ENCODE peak calls at places on chromosomes 2 and 18, in four cellular contexts. E, V, C and L are unnamed samples.

GRCh38 chr2:200222837-200223236 is 83.7 kb upstream of the SPATS2L start:
- DNase-seq in V (no peak), C (no peak), E (no peak), L (no peak)

GRCh38 chr18:36366994-36367839 is 69.7 kb downstream of the FHOD3 start:
- DNase-seq in C (no peak), E (no peak), V (no peak), L (no peak)

GRCh38 chr2:149901231-149901859 is 313.8 kb upstream of the MMADHC start:
- DNase-seq in E (no peak), C (no peak), V (no peak), L (no peak)

GRCh38 chr2:187502467-187502866 is 51.8 kb downstream of the TFPI start:
- DNase-seq in E (peak), V (no peak), C (no peak), L (no peak)

GRCh38 chr18:43482600-43482999 is 205.3 kb upstream of the SYT4 start:
- DNase-seq in V (no peak), E (no peak), C (no peak), L (peak)

GRCh38 chr18:49212819-49213218 is 247.6 kb downstream of the DYM start:
- DNase-seq in V (no peak), E (no peak), C (no peak), L (no peak)

GRCh38 chr2:29920130-29920577 is 1.2 kb downstream of the ALK start:
- DNase-seq in V (peak), C (no peak), E (peak), L (peak)

GRCh38 chr2:111698089-111698488 is 185.9 kb downstream of the ANAPC1 start:
- DNase-seq in E (no peak), V (no peak), C (no peak), L (no peak)

GRCh38 chr2:51526766-51527165 is 494.8 kb upstream of the NRXN1 start:
- DNase-seq in C (no peak), E (no peak), V (no peak), L (no peak)

GRCh38 chr2:185291035-185291647 is 447.5 kb upstream of the FSIP2 start:
- DNase-seq in C (peak), E (peak), V (no peak), L (peak)

GRCh38 chr2:96437512-96437911 is 67.6 kb downstream of the NEURL3 start:
- DNase-seq in C (no peak), E (no peak), V (no peak), L (no peak)

GRCh38 chr2:47651296-47651695 is 131.6 kb upstream of the MSH6 start:
- DNase-seq in V (no peak), E (no peak), C (no peak), L (no peak)

GRCh38 chr2:129903586-129904425 is 75.7 kb upstream of the RAB6C start:
- DNase-seq in V (no peak), C (no peak), E (peak), L (peak)

GRCh38 chr2:8027387-8027786 is 654.5 kb upstream of the ID2 start:
- DNase-seq in E (no peak), C (no peak), V (no peak), L (no peak)

GRCh38 chr2:26757873-26758789 is 6.0 kb upstream of the SLC35F6 start:
- DNase-seq in E (peak), V (no peak), C (peak), L (peak)

GRCh38 chr18:77112161-77112801 is 20.3 kb downstream of the MBP start:
- DNase-seq in V (no peak), C (no peak), E (no peak), L (no peak)

GRCh38 chr18:4172491-4172890 is 282.6 kb downstream of the DLGAP1 start:
- DNase-seq in V (no peak), C (no peak), E (no peak), L (no peak)

GRCh38 chr2:207549145-207549544 is 19.4 kb downstream of the CREB1 start:
- DNase-seq in V (no peak), E (no peak), C (no peak), L (no peak)

GRCh38 chr2:203706403-203706802 is at the start of gene CD28:
- DNase-seq in E (no peak), C (no peak), V (no peak), L (no peak)

GRCh38 chr18:53795610-53796009 is 428.9 kb downstream of the MBD2 start:
- DNase-seq in E (no peak), C (no peak), V (no peak), L (no peak)

GRCh38 chr18:53790817-53791216 is 433.7 kb downstream of the MBD2 start:
- DNase-seq in E (no peak), V (no peak), C (no peak), L (no peak)

GRCh38 chr18:53795061-53795460 is 429.4 kb downstream of the MBD2 start:
- DNase-seq in E (no peak), V (no peak), C (no peak), L (no peak)

GRCh38 chr18:53789376-53790247 is 434.9 kb downstream of the MBD2 start:
- DNase-seq in V (no peak), C (no peak), E (no peak), L (no peak)

GRCh38 chr18:53792762-53793161 is 431.7 kb downstream of the MBD2 start:
- DNase-seq in C (no peak), E (no peak), V (no peak), L (no peak)
- TF ChIP-seq JUN in C (no peak), E (no peak), V (no peak), L (no peak)

GRCh38 chr2:120434909-120435308 is 89.0 kb downstream of the INHBB start:
- DNase-seq in C (no peak), V (no peak), E (no peak), L (no peak)
- TF ChIP-seq ESRRA in C (no peak), V (no peak), E (no peak), L (no peak)

GRCh38 chr2:211035548-211036185 is 479.3 kb downstream of the CPS1 start:
- DNase-seq in V (no peak), C (peak), E (peak), L (no peak)
- TF ChIP-seq NR3C1 in V (no peak), C (no peak), E (no peak), L (no peak)

GRCh38 chr2:165280356-165280755 is 41.1 kb downstream of the SCN2A start:
- DNase-seq in E (no peak), C (no peak), V (no peak), L (no peak)

GRCh38 chr2:165275932-165276331 is 36.7 kb downstream of the SCN2A start:
- DNase-seq in E (no peak), C (no peak), V (no peak), L (no peak)

GRCh38 chr2:165274698-165275097 is 35.5 kb downstream of the SCN2A start:
- DNase-seq in E (no peak), C (no peak), V (no peak), L (no peak)

GRCh38 chr2:165277860-165278656 is 38.8 kb downstream of the SCN2A start:
- DNase-seq in C (no peak), V (no peak), E (no peak), L (no peak)

DNA sequence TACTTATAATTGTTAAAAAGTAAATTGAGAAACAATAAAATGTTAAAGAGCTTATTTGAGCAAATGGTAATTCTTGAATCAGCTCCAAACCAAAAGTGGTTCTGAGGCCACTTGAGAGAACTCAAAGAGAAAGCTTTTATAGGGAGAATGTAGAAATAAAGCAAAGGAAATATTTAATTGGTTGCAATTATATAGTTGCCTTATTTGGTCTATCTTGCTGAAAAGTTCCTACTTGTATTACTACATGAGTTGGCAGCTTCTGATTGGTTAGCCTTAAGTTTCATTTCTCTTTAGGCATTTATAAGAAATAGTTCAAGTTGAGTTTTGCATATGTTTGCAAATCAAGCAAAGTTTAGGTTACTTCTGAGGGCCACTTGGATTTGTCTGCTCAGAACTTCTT is 38.1 kb downstream of the SCN2A start:
- DNase-seq in C (no peak), E (no peak), V (no peak), L (no peak)
- TF ChIP-seq JUN in C (no peak), E (no peak), V (no peak), L (no peak)

DNA sequence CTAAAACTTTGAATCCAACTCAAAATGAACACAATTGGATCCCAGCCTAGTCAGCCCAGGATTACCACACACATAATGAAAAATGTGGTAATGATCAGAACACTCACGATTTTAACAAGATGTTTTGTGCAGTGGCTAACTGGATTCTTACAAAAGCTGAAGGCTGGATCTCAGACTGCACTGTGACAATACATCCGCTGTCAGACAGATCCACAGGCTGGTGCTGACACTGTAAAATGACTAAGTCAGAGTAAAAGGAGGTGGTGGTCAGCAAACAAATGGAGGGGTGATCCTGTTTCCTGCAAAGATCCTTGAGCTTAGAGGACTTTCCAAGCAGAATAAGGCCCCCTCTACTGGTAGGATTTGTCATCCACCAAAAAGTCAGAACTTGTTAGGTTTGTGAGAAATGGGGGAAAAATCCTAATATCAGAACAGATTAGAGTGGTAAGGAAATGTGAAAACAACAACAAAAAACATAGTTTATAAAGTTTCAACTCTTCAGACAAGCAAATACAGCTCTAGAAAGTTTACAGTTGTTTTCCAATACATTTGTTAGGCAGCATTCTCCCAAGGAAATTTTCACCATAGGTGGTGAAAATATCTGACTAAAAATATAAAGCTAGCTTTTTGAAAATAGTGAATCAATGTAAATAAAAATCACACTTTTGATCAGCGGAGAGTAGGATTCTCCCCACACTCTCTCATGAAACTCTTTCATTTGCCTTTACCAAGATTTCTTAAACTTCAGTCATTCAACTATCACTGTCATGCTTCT is 211.9 kb downstream of the AGPS start:
- DNase-seq in C (peak), E (peak), V (peak), L (no peak)
- TF ChIP-seq ESRRA in C (no peak), E (no peak), V (peak), L (no peak)

DNA sequence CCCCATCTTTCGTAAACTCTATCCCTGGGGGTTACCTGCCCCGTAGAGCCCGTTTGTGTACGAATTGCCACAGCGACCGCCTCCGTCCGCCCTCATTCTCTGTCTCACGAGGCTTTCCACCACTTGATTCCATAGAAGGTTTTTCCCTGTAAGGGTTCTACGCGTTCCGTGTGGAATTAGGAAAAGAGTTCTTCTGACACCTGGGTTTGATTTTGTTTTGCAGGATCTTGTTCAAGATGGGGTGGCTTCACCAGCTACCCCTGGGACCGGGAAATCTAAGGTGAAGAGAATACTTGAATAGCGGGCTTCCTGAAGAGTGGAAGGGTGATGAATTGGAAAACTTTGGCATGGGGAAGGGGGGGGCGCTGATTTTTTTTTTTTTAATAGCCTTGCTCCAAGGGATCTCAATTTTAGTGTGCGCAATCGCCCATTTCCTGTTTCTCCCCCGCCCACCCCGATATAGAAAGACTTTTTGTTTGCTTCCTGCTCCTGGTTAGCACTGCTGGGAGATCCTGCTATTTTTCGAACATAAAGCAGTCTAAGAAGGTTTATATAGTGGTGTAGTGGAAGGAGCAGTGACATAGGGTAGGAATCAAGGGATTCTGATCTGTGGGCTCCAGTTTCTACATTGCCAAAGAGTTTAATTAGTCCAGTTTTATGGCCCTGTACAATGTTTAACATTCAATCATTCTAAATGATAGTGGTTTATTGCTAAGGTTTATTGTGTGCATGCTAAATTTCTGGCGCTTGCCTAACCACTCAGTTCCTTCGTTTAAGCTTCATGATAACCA is 599 bp downstream of the GCC2 start:
- DNase-seq in C (peak), E (peak), V (peak), L (no peak)
- TF ChIP-seq NR3C1 in C (no peak), E (no peak), V (no peak), L (no peak)

GRCh38 chr2:11930211-11930761 is 183.9 kb downstream of the LPIN1 start:
- DNase-seq in V (no peak), E (no peak), C (no peak), L (no peak)
- TF ChIP-seq JUN in V (no peak), E (no peak), C (no peak), L (no peak)

GRCh38 chr2:173829727-173830126 is 135.4 kb downstream of the SP3 start:
- DNase-seq in E (no peak), V (no peak), C (no peak), L (no peak)

GRCh38 chr2:173830169-173830568 is 135.0 kb downstream of the SP3 start:
- DNase-seq in V (no peak), E (no peak), C (no peak), L (no peak)

GRCh38 chr2:173834124-173834523 is 131.0 kb downstream of the SP3 start:
- DNase-seq in E (no peak), V (no peak), C (no peak), L (no peak)

GRCh38 chr2:173828189-173829157 is 136.7 kb downstream of the SP3 start:
- DNase-seq in C (no peak), V (no peak), E (no peak), L (no peak)

GRCh38 chr2:173831312-173832229 is 133.6 kb downstream of the SP3 start:
- DNase-seq in V (no peak), E (no peak), C (no peak), L (no peak)
- TF ChIP-seq ESRRA in V (no peak), E (no peak), C (no peak), L (no peak)